ENCODE peak calls at places on chromosomes 16 and 17, in eight cellular contexts. V is GM06990; O is AG04450; K is adrenal gland; N is fibroblast of lung; J is CD8-positive, alpha-beta T cell; X is bronchial epithelial cell; Y is cardiac fibroblast. C is an unnamed sample.

GRCh38 chr16:31009894-31010293 is 544 bp downstream of the STX1B start:
- DNase-seq in V (no peak), O (no peak), K (no peak), N (no peak), J (no peak), X (no peak), Y (no peak), C (no peak)

GRCh38 chr16:1645914-1646525 is 32.1 kb upstream of the JPT2 start:
- DNase-seq in V (no peak), O (no peak), K (no peak), N (peak), J (no peak), X (peak), Y (no peak), C (peak)

GRCh38 chr17:81341347-81342061 is 46.4 kb upstream of the SLC38A10 start:
- DNase-seq in V (no peak), O (no peak), K (no peak), N (no peak), J (no peak), X (no peak), Y (peak), C (no peak)

GRCh38 chr17:61464121-61464905 is 12.1 kb downstream of the TBX4 start:
- DNase-seq in V (no peak), O (no peak), K (no peak), N (no peak), J (no peak), X (no peak), Y (no peak), C (no peak)

GRCh38 chr16:69924777-69925191 is 26.4 kb upstream of the CLEC18A start:
- DNase-seq in V (no peak), O (peak), K (no peak), N (peak), J (no peak), X (peak), Y (peak), C (no peak)

GRCh38 chr17:82983510-82984248 is 95.7 kb upstream of the METRNL start:
- DNase-seq in V (no peak), O (no peak), K (peak), N (no peak), J (no peak), X (no peak), Y (no peak), C (no peak)

GRCh38 chr17:63246344-63246743 is 199.8 kb downstream of the CYB561 start:
- DNase-seq in V (no peak), O (no peak), K (no peak), N (peak), J (no peak), X (no peak), Y (peak), C (no peak)

GRCh38 chr16:62383941-62384340 is 347.7 kb upstream of the CDH8 start:
- DNase-seq in V (no peak), O (no peak), K (no peak), N (no peak), J (no peak), X (no peak), Y (no peak), C (no peak)

GRCh38 chr16:27289669-27290068 is 21.1 kb upstream of the NSMCE1 start:
- DNase-seq in V (no peak), O (no peak), K (no peak), N (no peak), J (no peak), X (no peak), Y (no peak), C (no peak)

GRCh38 chr17:35841505-35841904 is 27.2 kb downstream of the HEATR9 start:
- DNase-seq in V (no peak), O (no peak), K (no peak), N (no peak), J (no peak), X (no peak), Y (peak), C (no peak)

GRCh38 chr16:12157510-12158093 is 181.1 kb downstream of the SNX29 start:
- DNase-seq in V (no peak), O (no peak), K (no peak), N (no peak), J (no peak), X (no peak), Y (peak), C (no peak)

GRCh38 chr16:56302506-56302905 is 111.2 kb downstream of the GNAO1 start:
- DNase-seq in V (no peak), O (no peak), K (no peak), N (no peak), J (no peak), X (no peak), Y (no peak), C (no peak)

GRCh38 chr16:53950677-53951076 is 246.7 kb downstream of the FTO start:
- DNase-seq in V (no peak), O (no peak), K (no peak), N (no peak), J (no peak), X (no peak), Y (no peak), C (no peak)

GRCh38 chr17:75826561-75827290 is 17.5 kb downstream of the UNC13D start:
- DNase-seq in V (peak), O (no peak), K (no peak), N (no peak), J (no peak), X (no peak), Y (no peak), C (no peak)

GRCh38 chr16:86590501-86591144 is 12.3 kb downstream of the FOXL1 start:
- DNase-seq in V (no peak), O (peak), K (peak), N (peak), J (no peak), X (peak), Y (peak), C (no peak)

GRCh38 chr16:88595921-88596320 is 25.7 kb downstream of the ZC3H18 start:
- DNase-seq in V (no peak), O (no peak), K (no peak), N (no peak), J (no peak), X (no peak), Y (no peak), C (no peak)

GRCh38 chr16:57634171-57634570 is 5.7 kb downstream of the ADGRG1 start:
- DNase-seq in V (no peak), O (no peak), K (no peak), N (no peak), J (no peak), X (no peak), Y (no peak), C (no peak)

GRCh38 chr16:7405166-7405565 is 72.5 kb downstream of the RBFOX1 start:
- DNase-seq in V (no peak), O (no peak), K (peak), N (no peak), J (no peak), X (peak), Y (no peak), C (no peak)

GRCh38 chr17:33086878-33087277 is 95.2 kb downstream of the SPACA3 start:
- DNase-seq in V (no peak), O (no peak), K (no peak), N (no peak), J (no peak), X (no peak), Y (no peak), C (no peak)

GRCh38 chr16:88920618-88921602 is 54.5 kb upstream of the PABPN1L start:
- DNase-seq in V (no peak), O (peak), K (peak), N (peak), J (no peak), X (no peak), Y (peak), C (no peak)

GRCh38 chr17:45346255-45347015 is 29.6 kb upstream of the MAP3K14 start:
- DNase-seq in V (no peak), O (no peak), K (peak), N (peak), J (no peak), X (no peak), Y (peak), C (no peak)

GRCh38 chr16:5065813-5066212 is at the start of gene C16orf89:
- DNase-seq in V (no peak), O (no peak), K (no peak), N (no peak), J (no peak), X (no peak), Y (no peak), C (no peak)

GRCh38 chr17:4316648-4317047 is 49.8 kb downstream of the UBE2G1 start:
- DNase-seq in V (no peak), O (no peak), K (no peak), N (no peak), J (no peak), X (no peak), Y (no peak), C (no peak)

DNA sequence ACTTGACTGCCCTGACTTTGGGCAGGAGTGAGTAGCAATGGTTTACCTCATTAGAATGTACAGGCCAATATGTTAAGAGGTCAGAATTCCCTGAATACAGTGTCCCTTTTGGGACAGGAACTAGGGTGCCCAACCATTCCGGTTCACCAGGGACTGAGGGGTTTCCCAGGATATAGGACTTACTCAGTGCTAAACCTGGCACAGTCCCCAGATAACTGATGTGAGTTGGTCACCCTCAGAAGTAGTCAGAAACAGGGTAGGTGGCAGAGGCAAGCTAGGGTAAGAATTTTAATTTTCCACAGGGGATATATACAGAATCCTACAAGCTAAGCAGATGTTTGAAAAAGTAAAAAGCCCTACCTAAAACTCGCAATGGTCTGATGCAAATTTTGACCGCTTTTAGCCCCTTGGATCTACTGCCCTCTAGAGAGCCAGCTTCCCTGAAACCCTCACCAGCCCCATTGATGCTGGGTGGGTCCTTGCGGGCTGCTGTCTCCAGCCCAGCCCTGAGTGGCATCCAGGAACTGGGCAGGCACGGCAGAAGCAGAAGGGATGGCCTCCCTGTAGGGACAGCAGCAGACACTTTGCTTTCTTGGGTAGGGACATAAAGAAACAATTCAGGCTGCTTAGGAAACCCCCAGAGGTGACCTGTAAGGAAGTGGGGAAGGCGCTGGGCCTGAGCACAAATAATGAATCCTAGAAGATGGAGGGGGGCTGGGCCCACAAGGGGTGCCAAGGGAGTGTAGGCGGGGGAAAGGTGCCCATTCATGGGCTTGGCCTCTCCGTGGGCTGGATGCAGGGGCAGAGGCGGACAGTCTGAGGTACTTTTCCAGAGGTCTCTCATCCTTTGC is 434.8 kb downstream of the SLC39A11 start:
- DNase-seq in V (no peak), O (no peak), K (no peak), N (no peak), J (no peak), X (peak), Y (peak), C (no peak)
- TF ChIP-seq CTCF in V (peak), O (no peak), K (no peak), N (no peak), J (no peak), X (no peak), Y (no peak), C (no peak)

GRCh38 chr16:9297437-9298113 is 206.1 kb downstream of the HAPSTR1 start:
- DNase-seq in V (no peak), O (no peak), K (peak), N (no peak), J (no peak), X (no peak), Y (no peak), C (no peak)
- TF ChIP-seq CTCF in V (peak), O (no peak), K (peak), N (no peak), J (no peak), X (no peak), Y (peak), C (no peak)

DNA sequence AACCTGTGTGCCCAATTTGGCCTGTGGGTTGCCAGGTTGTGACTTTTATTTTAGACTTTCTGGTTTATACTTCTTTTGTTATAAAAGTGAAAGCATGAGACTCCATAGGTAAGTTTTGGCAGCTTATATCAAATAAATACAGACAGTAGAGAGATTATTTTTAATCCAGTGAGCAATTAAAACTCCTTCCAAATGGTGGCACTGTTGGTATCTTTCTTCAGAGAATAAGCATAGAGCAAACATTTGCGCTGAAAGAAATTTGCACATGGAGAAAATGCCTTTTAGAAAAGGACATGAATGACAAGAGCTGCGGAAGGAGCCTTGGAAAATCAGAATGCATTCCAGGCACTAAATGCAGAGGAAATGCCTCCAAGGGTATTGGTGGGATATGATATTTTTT is 46.1 kb upstream of the DNAJA2 start:
- DNase-seq in V (no peak), O (no peak), K (no peak), N (peak), J (no peak), X (peak), Y (peak), C (no peak)
- TF ChIP-seq CTCF in V (no peak), O (peak), K (no peak), N (no peak), J (no peak), X (peak), Y (peak), C (no peak)

GRCh38 chr16:77937473-77938195 is 84.7 kb upstream of the CLEC3A start:
- DNase-seq in V (no peak), O (no peak), K (no peak), N (no peak), J (no peak), X (no peak), Y (no peak), C (no peak)

GRCh38 chr16:77943770-77944169 is 78.6 kb upstream of the CLEC3A start:
- DNase-seq in V (no peak), O (no peak), K (peak), N (no peak), J (no peak), X (no peak), Y (no peak), C (no peak)

GRCh38 chr16:77944631-77945030 is 77.7 kb upstream of the CLEC3A start:
- DNase-seq in V (no peak), O (no peak), K (no peak), N (no peak), J (no peak), X (no peak), Y (no peak), C (no peak)

DNA sequence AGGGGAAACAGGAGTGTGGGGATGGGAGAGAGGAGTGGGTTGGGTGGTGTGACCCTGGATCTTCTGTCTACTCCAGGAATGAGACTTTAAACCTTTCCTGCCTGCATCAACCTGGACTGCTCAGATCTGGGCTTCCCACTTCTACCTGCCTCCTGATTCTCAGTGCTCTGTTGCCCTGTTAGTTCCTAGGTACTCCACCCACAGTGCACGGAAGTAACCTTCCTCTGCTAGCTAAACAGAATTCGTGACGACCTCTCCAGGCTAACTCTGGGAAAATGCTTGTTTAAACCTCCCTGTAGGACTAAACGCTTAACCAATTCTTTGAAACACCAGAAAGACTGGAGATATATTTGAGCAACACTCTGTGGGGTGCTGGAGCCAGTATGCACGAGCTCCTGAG is 83.4 kb upstream of the CLEC3A start:
- DNase-seq in V (no peak), O (no peak), K (no peak), N (no peak), J (no peak), X (no peak), Y (no peak), C (no peak)
- TF ChIP-seq CTCF in V (no peak), O (no peak), K (no peak), N (no peak), J (no peak), X (no peak), Y (no peak), C (no peak)

GRCh38 chr17:50928662-50929061 is 62.5 kb upstream of the TOB1 start:
- DNase-seq in V (no peak), O (no peak), K (no peak), N (no peak), J (no peak), X (no peak), Y (no peak), C (no peak)
- TF ChIP-seq CTCF in V (no peak), O (no peak), K (no peak), N (no peak), J (no peak), X (no peak), Y (no peak), C (no peak)

C was measured in natural killer cell.